ENCODE peak calls at places on chromosomes 12 and 14, in four cellular contexts. R is NCI-H1092; Q is activated T-cell treated with anti-CD3 and anti-CD28 coated beads, Interleukin-2, amount 50 U/mL, for 48 hours; K is NCI-H2081. H is an unnamed sample.

GRCh38 chr12:67638694-67639093 is 9.9 kb upstream of the DYRK2 start:
- DNase-seq in Q (no peak), K (no peak), R (no peak), H (no peak)

GRCh38 chr12:132466241-132467188 is 23.4 kb upstream of the FBRSL1 start:
- DNase-seq in K (no peak), Q (no peak), R (no peak), H (no peak)

GRCh38 chr14:50801706-50802105 is 29.3 kb downstream of the NIN start:
- DNase-seq in Q (no peak), K (no peak), R (no peak), H (peak; percentile 43)

GRCh38 chr12:39626033-39626814 is 6.6 kb upstream of the ABCD2 start:
- DNase-seq in K (no peak), Q (no peak), R (no peak), H (no peak)

GRCh38 chr14:93970589-93970966 is 5.8 kb downstream of the ASB2 start:
- DNase-seq in Q (peak; percentile 79), K (peak; percentile 19), R (no peak), H (no peak)

GRCh38 chr12:113388351-113388750 is 15.3 kb downstream of the SDS start:
- DNase-seq in K (no peak), Q (no peak), R (no peak), H (no peak)

GRCh38 chr14:101075025-101075800 is 171.7 kb upstream of the RTL1 start:
- DNase-seq in R (no peak), Q (no peak), K (no peak), H (peak; percentile 33)

GRCh38 chr14:64407329-64407728 is 19.2 kb downstream of the MTHFD1 start:
- DNase-seq in R (no peak), K (no peak), Q (no peak), H (no peak)

GRCh38 chr12:80226576-80226975 is 127.2 kb downstream of the OTOGL start:
- DNase-seq in K (no peak), R (no peak), Q (no peak), H (peak; percentile 4)

GRCh38 chr14:61568572-61569011 is 126.7 kb upstream of the HIF1A start:
- DNase-seq in Q (peak; percentile 68), K (no peak), R (no peak), H (no peak)

GRCh38 chr12:570949-571794 is 92.1 kb downstream of the NINJ2 start:
- DNase-seq in K (no peak), R (no peak), Q (no peak), H (peak; percentile 96)

GRCh38 chr12:69529021-69529420 is 56.2 kb upstream of the CCT2 start:
- DNase-seq in K (no peak), Q (no peak), R (no peak), H (no peak)

GRCh38 chr12:105334001-105334400 is 3.5 kb downstream of the C12orf75 start:
- DNase-seq in R (no peak), Q (no peak), K (peak; percentile 18), H (no peak)

GRCh38 chr12:92078167-92079053 is 67.2 kb downstream of the BTG1 start:
- DNase-seq in K (no peak), Q (no peak), R (no peak), H (peak; percentile 68)

GRCh38 chr14:91005716-91006115 is 54.7 kb downstream of the RPS6KA5 start:
- DNase-seq in Q (no peak), R (no peak), K (no peak), H (no peak)

GRCh38 chr14:51095854-51096823 is 1.2 kb upstream of the TRIM9 start:
- DNase-seq in R (peak; percentile 71), K (peak; percentile 61), Q (peak; percentile 49), H (no peak)

GRCh38 chr12:95237315-95237714 is 19.7 kb downstream of the VEZT start:
- DNase-seq in Q (no peak), K (no peak), R (no peak), H (no peak)

GRCh38 chr12:94750891-94751290 is 100.5 kb upstream of the TMCC3 start:
- DNase-seq in K (no peak), Q (no peak), R (no peak), H (no peak)

GRCh38 chr14:92703516-92703915 is 44.9 kb downstream of the LGMN start:
- DNase-seq in K (no peak), Q (no peak), R (no peak), H (no peak)

GRCh38 chr12:18345021-18345735 is 83.9 kb downstream of the PIK3C2G start:
- DNase-seq in R (no peak), K (no peak), Q (no peak), H (no peak)

GRCh38 chr12:21656931-21657335 is 709 bp downstream of the LDHB start:
- DNase-seq in K (peak; percentile 52), R (peak; percentile 11), Q (peak; percentile 64), H (no peak)

GRCh38 chr12:50718760-50719159 is 45.1 kb upstream of the ATF1 start:
- DNase-seq in R (no peak), Q (no peak), K (no peak), H (no peak)

GRCh38 chr12:75995691-75996090 is 35.9 kb downstream of the PHLDA1 start:
- DNase-seq in K (peak; percentile 8), Q (no peak), R (no peak), H (no peak)

GRCh38 chr14:34569750-34570149 is 30.2 kb upstream of the EAPP start:
- DNase-seq in Q (no peak), K (no peak), R (no peak), H (no peak)

GRCh38 chr12:106282457-106283097 is 20.0 kb upstream of the TCP11L2 start:
- DNase-seq in R (no peak), Q (peak; percentile 60), K (peak; percentile 14), H (no peak)

GRCh38 chr12:13816394-13816793 is 165.0 kb downstream of the GRIN2B start:
- DNase-seq in R (no peak), Q (no peak), K (no peak), H (no peak)

GRCh38 chr14:91138511-91139359 is 24.9 kb downstream of the DGLUCY start:
- DNase-seq in R (peak; percentile 30), K (peak; percentile 37), Q (peak; percentile 65), H (peak; percentile 23)

GRCh38 chr12:120999191-121000120 is 16.8 kb downstream of the C12orf43 start:
- DNase-seq in R (no peak), K (no peak), Q (no peak), H (no peak)

GRCh38 chr12:76085159-76085868 is 829 bp upstream of the NAP1L1 start:
- DNase-seq in R (no peak), K (peak; percentile 79), Q (peak; percentile 37), H (no peak)

GRCh38 chr12:29830391-29830790 is 46.6 kb upstream of the TMTC1 start:
- DNase-seq in K (no peak), R (no peak), Q (no peak), H (no peak)

GRCh38 chr12:116389990-116390655 is 112.6 kb upstream of the MED13L start:
- DNase-seq in R (no peak), Q (no peak), K (no peak), H (peak; percentile 82)

GRCh38 chr14:28635387-28635786 is 131.2 kb upstream of the FOXG1 start:
- DNase-seq in K (peak; percentile 28), Q (no peak), R (peak; percentile 27), H (no peak)

GRCh38 chr12:24852420-24852819 is 96.5 kb downstream of the BCAT1 start:
- DNase-seq in Q (no peak), R (no peak), K (peak; percentile 11), H (no peak)

GRCh38 chr12:113071063-113071426 is 14.5 kb downstream of the DTX1 start:
- DNase-seq in Q (no peak), K (no peak), R (no peak), H (no peak)

GRCh38 chr12:104974626-104975290 is 11.4 kb upstream of the NOPCHAP1 start:
- DNase-seq in Q (no peak), R (no peak), K (no peak), H (no peak)

GRCh38 chr14:94480809-94481208 is 4.8 kb upstream of the SERPINA9 start:
- DNase-seq in K (no peak), R (no peak), Q (no peak), H (no peak)

GRCh38 chr12:113007166-113007565 is 28.8 kb downstream of the OAS2 start:
- DNase-seq in Q (no peak), K (no peak), R (no peak), H (peak; percentile 60)

GRCh38 chr12:84842406-84843013 is 70.1 kb downstream of the SLC6A15 start:
- DNase-seq in Q (no peak), R (peak; percentile 5), K (peak; percentile 66), H (peak; percentile 6)

H was measured in SJSA1.